ENCODE peak calls at places on chromosomes 5 and 9, in seven cellular contexts. B is BJ, D is GM12865, W is GM13977, P is right lobe of liver, I is IMR-90, E is BE2C. C is an unnamed sample.

GRCh38 chr5:31948006-31948405 is 226.1 kb downstream of the GOLPH3 start:
- DNase-seq in B (no peak), D (no peak), W (no peak), P (no peak), I (no peak), E (no peak), C (no peak)

GRCh38 chr9:82993856-82994605 is 68.9 kb downstream of the RASEF start:
- DNase-seq in B (no peak), D (no peak), W (no peak), P (no peak), I (no peak), E (no peak), C (no peak)

GRCh38 chr5:96645096-96645495 is 17.1 kb upstream of the CAST start:
- DNase-seq in B (no peak), D (no peak), W (no peak), P (no peak), I (no peak), E (no peak), C (no peak)

GRCh38 chr5:58887311-58887710 is 304.4 kb downstream of the RAB3C start:
- DNase-seq in B (no peak), D (no peak), W (no peak), P (no peak), I (no peak), E (no peak), C (no peak)

GRCh38 chr9:134892221-134892620 is 11.6 kb downstream of the FCN2 start:
- DNase-seq in B (no peak), D (no peak), W (no peak), P (no peak), I (no peak), E (no peak), C (no peak)

GRCh38 chr9:22986556-22986955 is 539.9 kb downstream of the DMRTA1 start:
- DNase-seq in B (no peak), D (no peak), W (no peak), P (no peak), I (no peak), E (no peak), C (no peak)

GRCh38 chr5:138508958-138509357 is 34.1 kb downstream of the ETF1 start:
- DNase-seq in B (no peak), D (no peak), W (no peak), P (no peak), I (no peak), E (no peak), C (no peak)

GRCh38 chr9:77158772-77159513 is 18.4 kb upstream of the VPS13A start:
- DNase-seq in B (no peak), D (no peak), W (no peak), P (no peak), I (peak), E (no peak), C (no peak)

GRCh38 chr5:108263338-108263737 is 118.6 kb downstream of the FBXL17 start:
- DNase-seq in B (no peak), D (no peak), W (no peak), P (no peak), I (no peak), E (no peak), C (no peak)

GRCh38 chr5:140073296-140073695 is 30.2 kb upstream of the NRG2 start:
- DNase-seq in B (no peak), D (peak), W (peak), P (no peak), I (peak), E (no peak), C (no peak)

GRCh38 chr5:150186796-150187356 is 3.0 kb upstream of the SLC6A7 start:
- DNase-seq in B (no peak), D (no peak), W (no peak), P (no peak), I (no peak), E (no peak), C (no peak)

GRCh38 chr9:82799300-82799699 is 263.6 kb downstream of the RASEF start:
- DNase-seq in B (no peak), D (no peak), W (no peak), P (no peak), I (peak), E (no peak), C (no peak)

GRCh38 chr9:99824378-99825157 is 2.9 kb downstream of the NR4A3 start:
- DNase-seq in B (no peak), D (peak), W (peak), P (peak), I (no peak), E (peak), C (peak)

GRCh38 chr9:110256142-110256391 is 240 bp downstream of the TXN start:
- DNase-seq in B (no peak), D (peak), W (peak), P (no peak), I (no peak), E (no peak), C (peak)

GRCh38 chr5:127920936-127921335 is 162.6 kb upstream of the SLC12A2 start:
- DNase-seq in B (no peak), D (no peak), W (no peak), P (no peak), I (no peak), E (no peak), C (no peak)

GRCh38 chr9:7135735-7136134 is 378.0 kb downstream of the KDM4C start:
- DNase-seq in B (no peak), D (no peak), W (no peak), P (no peak), I (no peak), E (no peak), C (no peak)

GRCh38 chr9:132755096-132755495 is 84.8 kb downstream of the GTF3C4 start:
- DNase-seq in B (no peak), D (no peak), W (no peak), P (no peak), I (no peak), E (no peak), C (no peak)

GRCh38 chr5:160395111-160395510 is 4.7 kb downstream of the FAM200C start:
- DNase-seq in B (no peak), D (no peak), W (no peak), P (no peak), I (no peak), E (no peak), C (no peak)

GRCh38 chr5:149702953-149703646 is 27.0 kb upstream of the PPARGC1B start:
- DNase-seq in B (no peak), D (no peak), W (no peak), P (no peak), I (no peak), E (no peak), C (no peak)

GRCh38 chr9:133727277-133727875 is 10.8 kb downstream of the SARDH start:
- DNase-seq in B (no peak), D (no peak), W (no peak), P (peak), I (no peak), E (peak), C (no peak)

GRCh38 chr5:177336112-177336511 is 15.4 kb downstream of the LMAN2 start:
- DNase-seq in B (no peak), D (no peak), W (no peak), P (no peak), I (no peak), E (peak), C (peak)

GRCh38 chr9:69421908-69422801 is 97.1 kb downstream of the ENTREP1 start:
- DNase-seq in B (peak), D (peak), W (peak), P (peak), I (peak), E (peak), C (peak)

DNA sequence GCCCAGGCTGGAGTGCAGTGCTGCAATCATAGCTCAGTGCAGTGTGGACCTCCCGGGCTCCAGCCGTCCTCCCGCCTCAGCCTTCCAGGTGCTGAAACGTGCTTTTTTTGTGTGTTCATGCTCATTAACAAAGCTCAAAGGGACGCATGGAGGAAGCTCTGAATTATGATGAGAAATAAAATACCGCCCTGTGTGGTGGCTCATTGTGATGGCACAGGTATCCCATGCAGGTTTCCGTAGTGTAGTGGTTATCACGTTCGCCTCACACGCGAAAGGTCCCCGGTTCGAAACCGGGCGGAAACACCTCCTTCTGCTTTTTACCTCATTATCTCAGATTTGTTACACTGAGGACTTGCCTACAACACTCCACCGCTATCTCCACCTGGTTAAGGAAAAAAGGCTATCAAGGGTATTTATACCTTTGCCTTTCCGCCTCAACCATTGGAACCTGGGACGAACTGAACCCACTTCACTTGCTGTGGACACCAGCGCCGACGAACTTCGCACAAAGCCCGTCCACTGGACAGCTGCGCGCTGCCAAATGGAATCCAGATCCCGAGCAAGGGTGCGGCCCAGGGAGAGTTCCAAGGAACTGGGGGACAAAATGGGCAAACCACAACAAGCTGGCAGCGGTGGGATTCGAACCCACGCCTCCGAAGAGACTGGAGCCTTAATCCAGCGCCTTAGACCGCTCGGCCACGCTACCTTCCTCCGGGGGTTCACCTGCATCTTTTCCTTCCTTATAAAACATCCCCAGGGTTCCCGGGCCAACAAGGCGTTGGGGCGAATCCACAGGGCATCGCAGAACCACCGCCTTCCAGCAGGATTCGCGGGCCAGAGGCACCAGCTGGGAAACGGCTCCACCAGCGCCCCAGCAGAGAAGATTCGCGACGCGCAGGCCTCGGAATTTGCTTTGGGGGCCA is 26.3 kb downstream of the OR2V2 start:
- DNase-seq in B (no peak), D (peak), W (no peak), P (no peak), I (peak), E (peak), C (peak)
- TF ChIP-seq CTCF in B (no peak), D (no peak), W (no peak), P (no peak), I (no peak), E (peak), C (no peak)

GRCh38 chr9:92345582-92345981 is 19.8 kb downstream of the CENPP start:
- DNase-seq in B (no peak), D (no peak), W (no peak), P (no peak), I (no peak), E (no peak), C (no peak)

GRCh38 chr9:92341578-92341977 is 15.8 kb downstream of the CENPP start:
- DNase-seq in B (no peak), D (no peak), W (no peak), P (no peak), I (no peak), E (peak), C (no peak)

GRCh38 chr9:92342825-92343488 is 17.2 kb downstream of the CENPP start:
- DNase-seq in B (no peak), D (no peak), W (no peak), P (no peak), I (peak), E (no peak), C (no peak)
- TF ChIP-seq CTCF in B (peak), D (no peak), W (no peak), P (peak), I (peak), E (no peak), C (no peak)

GRCh38 chr5:154866841-154867240 is 8.4 kb downstream of the CNOT8 start:
- DNase-seq in B (no peak), D (no peak), W (no peak), P (no peak), I (peak), E (no peak), C (no peak)
- TF ChIP-seq CTCF in B (no peak), D (no peak), W (no peak), P (no peak), I (no peak), E (no peak), C (no peak)

DNA sequence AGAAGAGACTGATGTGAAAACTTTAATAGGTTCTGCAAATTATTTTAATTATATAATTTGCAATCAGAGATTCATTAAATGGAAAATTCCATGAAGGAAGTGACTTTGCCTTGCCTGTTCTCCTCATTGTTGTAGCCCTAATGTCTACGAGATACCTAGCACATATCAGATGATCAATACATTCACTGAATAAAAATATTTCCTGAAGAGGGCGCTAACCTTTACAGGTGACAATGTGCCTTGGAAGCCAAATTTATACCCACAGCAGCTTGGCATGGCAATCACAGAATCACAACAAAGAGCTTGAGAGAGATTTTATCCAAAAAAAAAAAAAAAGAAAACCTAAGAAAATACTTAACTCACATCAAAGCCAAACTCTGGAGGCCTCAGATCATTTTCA is 17.4 kb downstream of the HAUS6 start:
- DNase-seq in B (no peak), D (peak), W (peak), P (no peak), I (no peak), E (no peak), C (no peak)
- TF ChIP-seq CTCF in B (peak), D (peak), W (peak), P (peak), I (peak), E (peak), C (no peak)

DNA sequence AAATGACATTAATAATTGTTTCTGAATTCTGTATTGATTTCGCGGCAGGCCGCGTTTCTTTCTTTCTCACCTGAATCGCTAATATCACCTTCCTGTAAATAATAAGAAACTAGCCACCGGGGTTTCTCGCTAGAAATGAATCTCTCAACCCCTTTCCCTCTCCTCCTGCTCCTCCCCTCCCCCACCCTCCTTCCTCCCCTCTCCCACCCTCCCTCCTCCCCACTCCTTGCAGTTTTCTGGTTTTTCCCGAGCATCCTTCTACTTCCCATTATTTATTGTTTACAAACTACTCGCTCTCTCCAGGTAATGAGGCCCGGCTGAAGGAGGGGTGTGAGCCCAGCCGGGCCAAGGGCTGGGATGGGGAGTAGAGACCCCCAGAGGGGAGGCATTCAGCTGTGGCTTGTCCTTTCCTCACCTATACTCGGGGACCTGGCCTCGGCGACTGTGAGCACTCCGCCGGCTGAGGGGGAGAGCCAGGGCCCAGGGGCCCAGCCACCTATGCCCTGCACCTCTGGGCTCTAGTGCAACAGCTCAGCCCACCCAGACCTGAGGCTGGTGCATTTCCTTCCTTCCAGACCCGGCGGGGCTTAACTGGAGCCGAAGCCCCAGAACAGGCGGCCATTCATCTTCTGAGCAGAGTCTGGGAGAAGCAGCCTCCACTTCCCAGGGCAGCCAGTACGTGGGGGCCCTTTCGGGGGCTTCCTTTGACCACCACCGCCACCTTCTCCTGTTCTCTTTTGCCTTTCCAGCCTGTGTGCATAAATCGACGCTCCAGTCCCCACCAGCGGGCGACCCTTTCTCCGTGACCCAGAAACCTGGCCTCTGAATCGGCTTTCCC is 2.1 kb upstream of the IRX4 start:
- DNase-seq in B (no peak), D (no peak), W (no peak), P (no peak), I (no peak), E (no peak), C (no peak)
- TF ChIP-seq CTCF in B (no peak), D (no peak), W (no peak), P (no peak), I (no peak), E (no peak), C (no peak)

DNA sequence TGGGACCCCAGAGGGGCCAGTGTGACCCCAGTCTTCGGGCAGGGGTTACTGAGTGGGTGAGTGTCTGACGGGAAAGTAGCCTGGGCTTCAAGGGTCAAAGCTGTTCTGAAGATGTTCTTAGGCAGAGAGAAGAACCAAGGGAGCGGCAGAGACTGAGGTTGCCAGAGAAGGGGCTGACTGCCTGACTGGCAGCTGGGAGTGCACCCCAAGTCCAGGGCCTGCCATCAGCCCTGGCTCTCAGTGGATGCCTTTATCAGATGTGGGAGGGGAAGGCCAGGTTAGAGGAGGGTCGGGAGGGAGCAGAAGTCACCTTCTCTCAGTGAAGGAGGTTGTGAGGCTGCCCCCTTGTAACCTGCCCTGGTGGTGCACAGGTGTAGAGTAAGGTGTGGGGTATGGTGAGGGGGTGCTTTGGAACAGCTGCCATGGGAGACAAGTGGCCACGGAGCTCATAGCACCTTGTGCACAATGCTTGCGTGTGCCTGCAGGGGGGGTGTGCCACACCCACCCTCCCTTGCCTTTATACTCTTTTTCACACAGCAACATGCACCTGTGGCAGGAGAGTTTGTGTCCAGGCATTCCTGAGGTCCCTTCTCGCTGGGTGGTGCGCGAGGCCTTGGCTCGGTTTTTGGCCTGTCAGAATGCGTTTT is 18.9 kb downstream of the RALGPS1 start:
- DNase-seq in B (no peak), D (no peak), W (no peak), P (peak), I (no peak), E (no peak), C (no peak)
- TF ChIP-seq CTCF in B (no peak), D (no peak), W (no peak), P (no peak), I (no peak), E (no peak), C (no peak)

DNA sequence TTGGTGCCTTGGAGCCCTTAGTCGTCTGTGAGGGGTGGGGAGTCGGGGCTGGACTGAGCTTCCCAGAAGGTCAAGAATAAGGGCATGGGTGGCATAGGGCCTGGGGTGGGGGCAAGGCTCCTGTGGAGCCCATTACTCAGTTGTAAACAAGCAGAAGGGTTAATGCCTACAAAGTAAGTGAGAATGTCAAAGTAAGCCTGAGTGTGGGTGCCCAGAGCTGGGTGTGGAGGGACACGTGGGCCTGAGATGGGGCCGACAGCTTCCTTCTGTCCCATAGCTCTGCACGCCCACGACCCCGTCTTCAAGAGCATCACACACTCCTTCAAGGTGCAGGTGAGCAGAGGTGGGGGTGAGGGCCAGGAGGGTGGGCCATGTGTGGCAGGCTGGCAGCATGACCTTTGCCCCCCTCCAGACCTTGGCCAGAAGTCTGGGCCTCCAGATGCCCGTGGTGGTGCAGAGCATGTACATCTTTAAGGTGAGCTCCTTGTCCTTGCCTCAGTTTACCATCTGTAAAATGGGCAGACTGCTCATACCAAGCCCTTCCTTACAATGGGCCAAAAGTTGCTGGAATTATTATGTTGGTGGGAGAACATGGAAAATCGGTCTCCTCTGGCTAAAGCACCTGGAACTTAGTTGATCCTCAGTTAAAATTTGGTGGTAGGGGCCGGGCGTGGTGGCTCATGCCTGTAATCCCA is 11.1 kb downstream of the DOLK start:
- DNase-seq in B (no peak), D (no peak), W (no peak), P (no peak), I (no peak), E (no peak), C (no peak)
- TF ChIP-seq CTCF in B (no peak), D (no peak), W (no peak), P (no peak), I (no peak), E (no peak), C (no peak)